ENCODE peak calls at places on chromosomes 2 and 18, in ten cellular contexts. Z is hypothalamus; Q is sciatic nerve; S is endothelial cell; K is ELR; V is stimulated activated CD4-positive, alpha-beta T cell treated with anti-CD3 and anti-CD28 coated beads, Interleukin-12 subunit alpha, Interleukin-12 subunit beta, amount 100 ng/mL, for 48 hours; F is AG09319; P is HTR-8/SVneo; M is brain microvascular endothelial cell; R is M059J. J is an unnamed sample.

GRCh38 chr2:127108090-127108523 is 1.2 kb upstream of the BIN1 start:
- DNase-seq in F (no peak), M (no peak), R (no peak), Z (no peak), K (no peak), S (no peak), P (no peak), Q (no peak), V (no peak), J (no peak)

GRCh38 chr18:69787825-69788547 is 159.7 kb downstream of the CD226 start:
- DNase-seq in Q (no peak), S (no peak), V (no peak), P (no peak), K (peak), M (peak), F (peak), R (peak), Z (no peak), J (no peak)

GRCh38 chr2:215660687-215661086 is 224.8 kb upstream of the FN1 start:
- DNase-seq in S (no peak), K (peak), Z (no peak), V (no peak), P (no peak), Q (no peak), R (peak), M (peak), F (peak), J (no peak)

GRCh38 chr2:46836295-46837111 is 79.1 kb downstream of the MCFD2 start:
- DNase-seq in V (no peak), Z (no peak), M (no peak), P (no peak), S (no peak), K (peak), Q (peak), F (no peak), R (peak), J (no peak)

GRCh38 chr2:171858397-171858958 is 35.6 kb downstream of the SLC25A12 start:
- DNase-seq in Z (no peak), F (no peak), R (no peak), P (no peak), K (no peak), V (no peak), Q (no peak), M (no peak), S (no peak), J (no peak)

GRCh38 chr2:178279142-178279541 is 84.8 kb downstream of the OSBPL6 start:
- DNase-seq in K (peak), F (peak), Q (no peak), V (no peak), R (peak), M (peak), Z (no peak), S (no peak), P (peak), J (no peak)

GRCh38 chr2:11810237-11810977 is 64.0 kb downstream of the LPIN1 start:
- DNase-seq in K (no peak), P (no peak), Z (no peak), M (no peak), F (no peak), Q (no peak), S (no peak), V (no peak), R (no peak), J (no peak)

GRCh38 chr18:13235326-13235937 is 16.9 kb downstream of the LDLRAD4 start:
- DNase-seq in S (no peak), M (no peak), Z (no peak), Q (peak), K (no peak), R (peak), P (no peak), V (no peak), F (no peak), J (no peak)

GRCh38 chr2:201258666-201258999 is 1.7 kb upstream of the CASP8 start:
- DNase-seq in Q (no peak), R (no peak), F (no peak), K (no peak), Z (no peak), P (no peak), S (no peak), M (no peak), V (no peak), J (no peak)

GRCh38 chr2:7429733-7430132 is 512.5 kb downstream of the RNF144A start:
- DNase-seq in P (no peak), F (no peak), Q (no peak), K (no peak), R (no peak), Z (no peak), S (no peak), V (no peak), M (no peak), J (no peak)

GRCh38 chr2:168583710-168584521 is 127.8 kb downstream of the CERS6 start:
- DNase-seq in M (peak), Q (no peak), Z (no peak), K (peak), F (no peak), S (no peak), P (no peak), V (no peak), R (peak), J (no peak)

GRCh38 chr2:212711851-212712250 is 173.2 kb upstream of the ERBB4 start:
- DNase-seq in V (no peak), R (peak), F (peak), P (peak), S (no peak), M (peak), Z (no peak), Q (no peak), K (peak), J (no peak)

GRCh38 chr2:96691022-96691612 is 48.6 kb downstream of the FER1L5 start:
- DNase-seq in S (no peak), Z (no peak), K (no peak), Q (no peak), V (no peak), R (no peak), F (no peak), P (no peak), M (no peak), J (no peak)

GRCh38 chr2:172724724-172725123 is 10.9 kb upstream of the RAPGEF4 start:
- DNase-seq in Q (no peak), K (no peak), R (no peak), Z (no peak), S (no peak), P (no peak), V (no peak), F (no peak), M (no peak), J (no peak)

GRCh38 chr18:11149441-11150270 is at the start of gene PIEZO2:
- DNase-seq in P (peak), Z (peak), R (peak), F (no peak), S (peak), V (no peak), Q (peak), K (peak), M (peak), J (peak)

GRCh38 chr2:85194780-85195480 is 61.7 kb downstream of the TCF7L1 start:
- DNase-seq in Q (no peak), K (no peak), Z (no peak), P (no peak), F (no peak), R (no peak), S (no peak), V (no peak), M (no peak), J (no peak)

GRCh38 chr2:106095478-106096392 is 98.4 kb downstream of the UXS1 start:
- DNase-seq in R (no peak), P (no peak), Q (no peak), Z (no peak), S (no peak), K (no peak), M (no peak), F (no peak), V (no peak), J (no peak)

GRCh38 chr18:25351280-25351772 is 640 bp downstream of the ZNF521 start:
- DNase-seq in V (no peak), Q (no peak), M (no peak), S (no peak), Z (no peak), F (no peak), R (peak), P (no peak), K (no peak), J (no peak)

J was measured in progenitor cell of endocrine pancreas.